ENCODE peak calls at places on chromosomes 3 and 15, in seven cellular contexts. F is EH, V is prostate gland, H is NCI-H1092, D is nucleus accumbens, J is H7, R is transverse colon. Z is an unnamed sample.
A peak's percentile ranks its signal among the peaks of the same experiment; 100 is the strongest.

GRCh38 chr15:58549013-58549779 is 117.4 kb downstream of the LIPC start:
- DNase-seq in F (peak; percentile 61), V (no peak), H (no peak), D (no peak), J (no peak), R (no peak), Z (no peak)

GRCh38 chr3:46705751-46706572 is 4.8 kb downstream of the TMIE start:
- DNase-seq in F (peak; percentile 90), V (no peak), H (no peak), D (no peak), J (no peak), R (peak; percentile 14), Z (no peak)

GRCh38 chr3:134527037-134527436 is 41.2 kb downstream of the CEP63 start:
- DNase-seq in F (peak; percentile 11), V (no peak), H (no peak), D (no peak), J (peak; percentile 59), R (no peak), Z (no peak)

GRCh38 chr15:49063402-49064280 is 17.4 kb upstream of the SECISBP2L start:
- DNase-seq in F (no peak), V (no peak), H (no peak), D (no peak), J (peak; percentile 33), R (no peak), Z (no peak)

GRCh38 chr3:37903734-37904133 is 42.1 kb downstream of the CTDSPL start:
- DNase-seq in F (no peak), V (no peak), H (no peak), D (no peak), J (no peak), R (no peak), Z (no peak)

GRCh38 chr15:69704229-69704628 is 251.6 kb downstream of the RPLP1 start:
- DNase-seq in F (no peak), V (peak; percentile 75), H (no peak), D (no peak), J (no peak), R (no peak), Z (no peak)

GRCh38 chr3:182962162-182962561 is 18.2 kb downstream of the DCUN1D1 start:
- DNase-seq in F (no peak), V (peak; percentile 24), H (no peak), D (no peak), J (no peak), R (no peak), Z (no peak)

GRCh38 chr3:47473391-47473790 is 2.4 kb downstream of the SCAP start:
- DNase-seq in F (no peak), V (peak; percentile 41), H (no peak), D (no peak), J (no peak), R (no peak), Z (no peak)

GRCh38 chr3:74329087-74329486 is 285.4 kb downstream of the CNTN3 start:
- DNase-seq in F (no peak), V (no peak), H (no peak), D (no peak), J (no peak), R (no peak), Z (no peak)

GRCh38 chr3:13581485-13582365 is 32.8 kb downstream of the FBLN2 start:
- DNase-seq in F (peak; percentile 41), V (no peak), H (no peak), D (no peak), J (no peak), R (no peak), Z (no peak)

GRCh38 chr15:25408428-25408827 is 30.4 kb downstream of the UBE3A start:
- DNase-seq in F (no peak), V (no peak), H (no peak), D (no peak), J (no peak), R (no peak), Z (no peak)

GRCh38 chr15:35305906-35306305 is 220.8 kb upstream of the NANOGP8 start:
- DNase-seq in F (peak; percentile 94), V (no peak), H (no peak), D (no peak), J (no peak), R (no peak), Z (no peak)

Z was measured in dorsolateral prefrontal cortex.